ENCODE peak calls at places on chromosomes 6 and 20, in six cellular contexts. J, H, U, G, D and M are unnamed samples.
A peak's percentile ranks its signal among the peaks of the same experiment; 100 is the strongest.

GRCh38 chr6:125564941-125565340 is 184.5 kb upstream of the HEY2 start:
- DNase-seq in D (no peak), H (no peak), U (no peak), G (no peak), J (no peak), M (no peak)

GRCh38 chr6:5003604-5004372 is at the start of gene RPP40:
- DNase-seq in D (peak; percentile 99), J (peak; percentile 98), U (peak; percentile 96), H (peak; percentile 98), G (peak; percentile 98), M (peak; percentile 93)

GRCh38 chr20:33318096-33318429 is 35.0 kb downstream of the BPIFB1 start:
- DNase-seq in D (no peak), G (no peak), J (no peak), H (no peak), U (no peak), M (no peak)

GRCh38 chr20:38395165-38395564 is 40.0 kb downstream of the SNHG17 start:
- DNase-seq in D (no peak), U (no peak), G (no peak), J (peak; percentile 45), H (no peak), M (no peak)

GRCh38 chr6:52984247-52984646 is 10.8 kb downstream of the GSTA4 start:
- DNase-seq in G (peak; percentile 4), J (no peak), U (no peak), H (no peak), D (peak; percentile 16), M (no peak)

GRCh38 chr20:11067359-11067758 is 393.6 kb upstream of the JAG1 start:
- DNase-seq in J (no peak), H (no peak), G (no peak), D (no peak), U (no peak), M (no peak)

GRCh38 chr6:20202699-20203302 is 9.5 kb downstream of the MBOAT1 start:
- DNase-seq in D (no peak), U (no peak), G (no peak), J (no peak), H (no peak), M (no peak)

GRCh38 chr6:35327349-35328027 is 14.9 kb upstream of the PPARD start:
- DNase-seq in J (peak; percentile 64), U (peak; percentile 45), D (peak; percentile 71), G (peak; percentile 43), H (peak; percentile 65), M (no peak)

GRCh38 chr20:9241232-9241692 is 172.4 kb downstream of the PLCB4 start:
- DNase-seq in H (peak; percentile 7), G (no peak), D (no peak), U (peak; percentile 77), J (no peak), M (no peak)

GRCh38 chr20:8837396-8837795 is 231.5 kb upstream of the PLCB4 start:
- DNase-seq in D (no peak), U (peak; percentile 56), G (no peak), J (no peak), H (no peak), M (no peak)